ENCODE peak calls at places on chromosomes 4 and X, in four cellular contexts. Z is lower leg skin, I is psoas muscle, A is skeletal muscle cell. H is an unnamed sample.

GRCh38 chr4:76426272-76426671 is 5.3 kb upstream of the CCDC158 start:
- DNase-seq in Z (no peak), I (no peak), A (no peak), H (no peak)

GRCh38 chr4:151184523-151185458 is 85.4 kb downstream of the RPS3A start:
- DNase-seq in A (peak), Z (no peak), I (no peak), H (no peak)

GRCh38 chrX:155056877-155057792 is 13.8 kb downstream of the CMC4 start:
- DNase-seq in I (peak), Z (peak), A (peak), H (peak)

GRCh38 chrX:47562615-47563243 is 1.7 kb downstream of the ARAF start:
- DNase-seq in I (no peak), Z (no peak), A (no peak), H (no peak)

GRCh38 chrX:118677318-118677717 is 50.1 kb upstream of the IL13RA1 start:
- DNase-seq in A (no peak), Z (no peak), I (no peak), H (no peak)

GRCh38 chr4:84319124-84319523 is 180.0 kb downstream of the NKX6-1 start:
- DNase-seq in I (peak), A (peak), Z (no peak), H (no peak)

GRCh38 chr4:11428701-11429571 is at the start of gene HS3ST1:
- DNase-seq in I (peak), Z (peak), A (no peak), H (no peak)

GRCh38 chrX:123590842-123591491 is 141.9 kb downstream of the THOC2 start:
- DNase-seq in Z (no peak), A (no peak), I (no peak), H (no peak)

GRCh38 chr4:34043131-34043530 is 2201.2 kb downstream of the ARAP2 start:
- DNase-seq in Z (no peak), A (no peak), I (no peak), H (no peak)

GRCh38 chr4:98314791-98315565 is 53.8 kb downstream of the RAP1GDS1 start:
- DNase-seq in Z (no peak), I (no peak), A (peak), H (no peak)

GRCh38 chr4:98092833-98093439 is 50.3 kb downstream of the STPG2 start:
- DNase-seq in A (no peak), Z (no peak), I (no peak), H (no peak)

GRCh38 chr4:142098900-142099299 is 462.5 kb downstream of the IL15 start:
- DNase-seq in I (no peak), Z (no peak), A (no peak), H (no peak)

GRCh38 chrX:31931225-31931624 is 859.4 kb upstream of the FTHL17 start:
- DNase-seq in Z (no peak), I (no peak), A (peak), H (no peak)

GRCh38 chr4:140426610-140427103 is 791 bp downstream of the CLGN start:
- DNase-seq in I (no peak), A (no peak), Z (no peak), H (no peak)

GRCh38 chr4:127174731-127175130 is 458.0 kb upstream of the INTU start:
- DNase-seq in A (no peak), I (no peak), Z (no peak), H (no peak)

GRCh38 chrX:150100261-150100660 is 162.0 kb upstream of the EOLA2 start:
- DNase-seq in I (no peak), A (no peak), Z (no peak), H (no peak)

GRCh38 chrX:112636288-112636687 is 43.5 kb downstream of the LHFPL1 start:
- DNase-seq in A (peak), I (no peak), Z (no peak), H (no peak)

GRCh38 chrX:47662144-47662657 is 3.2 kb upstream of the UXT start:
- DNase-seq in I (no peak), Z (no peak), A (peak), H (no peak)

GRCh38 chr4:1248262-1249147 is at the start of gene CTBP1:
- DNase-seq in A (peak), I (peak), Z (peak), H (peak)

GRCh38 chr4:40307627-40308497 is 27.3 kb upstream of the CHRNA9 start:
- DNase-seq in Z (no peak), A (no peak), I (no peak), H (no peak)

GRCh38 chr4:83219344-83219990 is 65.1 kb downstream of the COQ2 start:
- DNase-seq in A (no peak), I (no peak), Z (peak), H (no peak)

GRCh38 chrX:12567857-12568256 is 223.4 kb upstream of the PRPS2 start:
- DNase-seq in A (no peak), Z (no peak), I (no peak), H (no peak)

GRCh38 chrX:37047776-37048175 is 39.6 kb downstream of the FAM47C start:
- DNase-seq in I (no peak), A (no peak), Z (no peak), H (no peak)

GRCh38 chr4:8277356-8278008 is 7.9 kb downstream of the HTRA3 start:
- DNase-seq in A (no peak), I (no peak), Z (no peak), H (no peak)

GRCh38 chr4:175802988-175803387 is 9.1 kb downstream of the GPM6A start:
- DNase-seq in A (no peak), I (no peak), Z (no peak), H (no peak)

GRCh38 chr4:97498875-97499274 is 644.4 kb downstream of the STPG2 start:
- DNase-seq in A (peak), I (no peak), Z (no peak), H (no peak)

GRCh38 chr4:15682790-15683495 is 1.3 kb downstream of the FAM200B start:
- DNase-seq in A (no peak), I (no peak), Z (no peak), H (peak)

GRCh38 chrX:151973851-151974335 is 583 bp downstream of the GABRE start:
- DNase-seq in I (peak), Z (peak), A (no peak), H (no peak)

GRCh38 chr4:5808081-5808741 is 84.7 kb downstream of the CRMP1 start:
- DNase-seq in I (no peak), A (no peak), Z (no peak), H (no peak)

GRCh38 chrX:110341189-110342035 is 17.2 kb upstream of the RTL9 start:
- DNase-seq in I (no peak), A (peak), Z (no peak), H (no peak)

GRCh38 chr4:145540235-145540634 is 58.6 kb downstream of the SMAD1 start:
- DNase-seq in A (no peak), Z (no peak), I (no peak), H (no peak)

GRCh38 chr4:126071346-126072333 is 756.9 kb downstream of the FAT4 start:
- DNase-seq in Z (no peak), A (peak), I (no peak), H (no peak)

GRCh38 chr4:21451032-21451431 is 497.5 kb downstream of the KCNIP4 start:
- DNase-seq in Z (no peak), A (peak), I (no peak), H (no peak)

GRCh38 chrX:69027181-69028005 is 137.9 kb downstream of the PJA1 start:
- DNase-seq in A (peak), I (no peak), Z (peak), H (no peak)

GRCh38 chrX:13805241-13805640 is 11.7 kb downstream of the GPM6B start:
- DNase-seq in A (no peak), I (no peak), Z (no peak), H (no peak)

GRCh38 chr4:152258804-152259708 is 276.8 kb downstream of the FBXW7 start:
- DNase-seq in I (no peak), Z (no peak), A (peak), H (no peak)

GRCh38 chrX:40975951-40976350 is 109.3 kb upstream of the USP9X start:
- DNase-seq in Z (no peak), I (no peak), A (no peak), H (no peak)

GRCh38 chr4:23023666-23024065 is 330.9 kb downstream of the GBA3 start:
- DNase-seq in I (no peak), A (no peak), Z (no peak), H (no peak)

H was measured in GF-D8.